ENCODE peak calls at places on chromosomes 3 and 15, in six cellular contexts. N is A549, K is K562, M is SK-N-SH, G is NB4, F is HCT116. D is an unnamed sample.

GRCh38 chr15:73386886-73387506 is 18.2 kb upstream of the HCN4 start:
- DNase-seq in N (no peak), G (no peak), F (no peak), K (no peak), M (no peak), D (peak; percentile 31)

GRCh38 chr3:142296507-142296906 is 71.1 kb upstream of the GK5 start:
- DNase-seq in F (no peak), N (no peak), K (no peak), M (no peak), G (no peak), D (no peak)

GRCh38 chr3:194711286-194711685 is 25.6 kb downstream of the FAM43A start:
- DNase-seq in F (no peak), N (no peak), M (no peak), G (no peak), K (no peak), D (no peak)

GRCh38 chr3:184685646-184686045 is 26.2 kb downstream of the MAGEF1 start:
- DNase-seq in N (no peak), G (no peak), F (no peak), M (peak; percentile 28), K (no peak), D (no peak)

GRCh38 chr3:58059349-58060321 is 51.4 kb downstream of the FLNB start:
- DNase-seq in F (no peak), M (no peak), G (peak; percentile 49), K (no peak), N (no peak), D (no peak)

GRCh38 chr15:90606641-90607040 is 76.9 kb downstream of the CRTC3 start:
- DNase-seq in M (no peak), N (no peak), F (no peak), G (no peak), K (no peak), D (no peak)

GRCh38 chr3:63849175-63849574 is 14.4 kb downstream of the THOC7 start:
- DNase-seq in N (no peak), F (no peak), K (no peak), G (no peak), M (no peak), D (no peak)

GRCh38 chr15:74055804-74056203 is 26.5 kb downstream of the GOLGA6A start:
- DNase-seq in G (peak; percentile 33), K (no peak), M (no peak), F (no peak), N (no peak), D (no peak)

GRCh38 chr3:150041877-150042276 is 71.2 kb upstream of the PFN2 start:
- DNase-seq in G (no peak), K (no peak), F (no peak), M (no peak), N (no peak), D (no peak)

GRCh38 chr3:48918388-48919214 is at the start of gene ARIH2:
- DNase-seq in N (peak; percentile 89), M (peak; percentile 97), F (peak; percentile 89), K (peak; percentile 87), G (peak; percentile 96), D (peak; percentile 88)

GRCh38 chr3:13004376-13004775 is 68.9 kb downstream of the IQSEC1 start:
- DNase-seq in F (no peak), K (no peak), M (no peak), N (no peak), G (peak; percentile 64), D (no peak)

GRCh38 chr3:186220365-186220764 is 111.5 kb upstream of the ETV5 start:
- DNase-seq in M (no peak), K (no peak), G (no peak), F (peak; percentile 24), N (no peak), D (no peak)

GRCh38 chr15:39281094-39281493 is 299.8 kb upstream of the THBS1 start:
- DNase-seq in M (no peak), F (no peak), K (no peak), N (no peak), G (no peak), D (no peak)

GRCh38 chr3:174675426-174675825 is 183.7 kb upstream of the NAALADL2 start:
- DNase-seq in N (no peak), K (no peak), M (no peak), G (no peak), F (no peak), D (no peak)

GRCh38 chr15:81312790-81313543 is 11.0 kb downstream of the STARD5 start:
- DNase-seq in N (peak; percentile 92), F (peak; percentile 84), K (no peak), G (peak; percentile 87), M (no peak), D (no peak)

GRCh38 chr3:98969295-98969694 is 67.8 kb upstream of the DCBLD2 start:
- DNase-seq in F (no peak), M (no peak), G (no peak), K (no peak), N (no peak), D (no peak)

GRCh38 chr15:93179072-93179471 is 90.1 kb upstream of the RGMA start:
- DNase-seq in M (peak; percentile 24), F (no peak), G (peak; percentile 79), K (peak; percentile 16), N (no peak), D (no peak)

GRCh38 chr15:85543741-85544155 is 163.3 kb downstream of the AKAP13 start:
- DNase-seq in F (no peak), N (no peak), K (no peak), M (no peak), G (peak; percentile 14), D (peak; percentile 52)

GRCh38 chr3:33980252-33980651 is 181.8 kb downstream of the PDCD6IP start:
- DNase-seq in M (peak; percentile 42), K (no peak), F (peak; percentile 8), N (peak; percentile 89), G (no peak), D (no peak)

GRCh38 chr15:63319065-63319464 is 41.7 kb downstream of the APH1B start:
- DNase-seq in N (no peak), M (no peak), K (no peak), G (no peak), F (no peak), D (no peak)

GRCh38 chr3:13346481-13347389 is 73.4 kb downstream of the NUP210 start:
- DNase-seq in M (peak; percentile 52), K (no peak), N (no peak), F (no peak), G (no peak), D (peak; percentile 58)

GRCh38 chr3:155753038-155753647 is 8.3 kb upstream of the PLCH1 start:
- DNase-seq in N (no peak), F (no peak), G (peak; percentile 61), M (peak; percentile 32), K (no peak), D (no peak)

GRCh38 chr3:59138966-59139365 is 89.1 kb upstream of the CFAP20DC start:
- DNase-seq in M (no peak), N (no peak), F (no peak), K (no peak), G (no peak), D (no peak)

GRCh38 chr15:42194502-42194901 is 13.6 kb downstream of the VPS39 start:
- DNase-seq in M (no peak), F (no peak), G (peak; percentile 93), N (no peak), K (no peak), D (no peak)

GRCh38 chr3:147397155-147397888 is 9.0 kb downstream of the ZIC4 start:
- DNase-seq in F (no peak), N (no peak), G (no peak), K (no peak), M (no peak), D (peak; percentile 85)

GRCh38 chr3:62252614-62253147 is 120.7 kb downstream of the FEZF2 start:
- DNase-seq in G (no peak), N (no peak), M (no peak), F (no peak), K (no peak), D (no peak)

GRCh38 chr15:95108673-95109072 is 877.3 kb downstream of the MCTP2 start:
- DNase-seq in F (no peak), M (no peak), G (no peak), N (no peak), K (no peak), D (no peak)

GRCh38 chr15:35626531-35626930 is 80.6 kb upstream of the DPH6 start:
- DNase-seq in M (peak; percentile 1), F (no peak), N (no peak), G (no peak), K (no peak), D (no peak)

GRCh38 chr3:9812870-9813483 is 2.9 kb downstream of the TTLL3 start:
- DNase-seq in K (no peak), F (no peak), G (no peak), N (no peak), M (no peak), D (no peak)

GRCh38 chr3:152176241-152176640 is 92.5 kb upstream of the MBNL1 start:
- DNase-seq in G (peak; percentile 16), N (no peak), K (no peak), F (no peak), M (no peak), D (no peak)

GRCh38 chr3:196076721-196077120 is 5.2 kb downstream of the TFRC start:
- DNase-seq in G (no peak), N (no peak), K (no peak), F (no peak), M (no peak), D (no peak)
- TF ChIP-seq MAX in G (no peak), N (no peak), K (no peak), F (no peak), M (no peak), D (no peak)

GRCh38 chr3:127197300-127198150 is 4.6 kb downstream of the PRR23E start:
- DNase-seq in G (no peak), F (no peak), M (no peak), N (no peak), K (no peak), D (no peak)
- TF ChIP-seq MAX in G (no peak), F (no peak), M (no peak), N (no peak), K (no peak), D (no peak)

DNA sequence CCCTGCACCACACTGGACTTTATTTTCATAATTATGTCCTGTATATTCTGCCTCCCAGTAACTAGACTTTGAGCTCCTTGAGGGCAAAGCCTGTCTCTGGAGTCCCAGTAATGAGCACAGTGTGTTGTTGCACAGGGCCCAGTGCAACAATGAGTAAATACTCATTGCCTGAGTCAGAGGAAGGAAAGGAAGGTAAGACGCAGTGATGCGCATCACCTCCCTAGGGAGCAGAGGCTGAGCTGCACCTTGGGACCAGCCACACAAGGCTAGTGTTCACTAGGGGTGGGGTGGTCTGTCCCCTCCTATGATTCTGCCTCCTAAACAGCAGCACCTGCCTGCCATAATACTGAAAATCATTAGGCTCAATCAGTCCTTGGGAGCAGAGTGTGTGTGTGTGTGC is 86.6 kb upstream of the ADAMTSL3 start:
- DNase-seq in G (no peak), N (no peak), K (no peak), F (no peak), M (no peak), D (no peak)
- TF ChIP-seq MAX in G (no peak), N (no peak), K (no peak), F (no peak), M (no peak), D (no peak)

DNA sequence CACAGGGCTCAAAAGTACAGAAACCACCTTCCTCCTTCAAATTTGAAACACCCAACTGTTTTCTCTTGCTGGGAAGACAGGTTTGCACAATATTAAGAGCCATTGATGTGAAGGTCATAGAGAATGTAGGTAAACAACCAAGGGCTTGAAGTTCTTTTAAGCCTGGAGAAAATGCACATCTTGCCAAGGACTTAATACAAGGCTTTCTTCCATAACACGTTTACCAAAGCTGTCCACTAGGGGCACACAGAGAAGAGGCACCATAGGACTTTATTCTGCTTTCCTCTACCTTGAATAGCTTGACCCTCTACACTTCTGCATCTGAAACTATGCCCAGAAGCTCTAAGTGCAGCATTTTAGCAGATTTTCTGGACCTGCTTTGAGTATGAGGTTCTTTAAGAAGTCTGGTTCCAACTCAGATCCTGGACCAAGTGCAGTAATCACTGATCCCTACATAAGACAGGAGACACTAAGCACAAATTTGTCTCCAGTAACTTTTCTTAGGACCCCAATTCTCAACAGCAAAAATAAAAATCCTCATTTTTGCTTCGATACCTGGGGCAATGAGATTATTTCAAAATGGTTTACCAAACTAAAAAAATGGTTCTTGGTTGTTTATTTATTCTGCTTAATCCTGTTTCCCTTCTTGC is 138.0 kb downstream of the FBN1 start:
- DNase-seq in M (peak; percentile 42), G (peak; percentile 60), N (peak; percentile 17), F (peak; percentile 47), K (peak; percentile 28), D (peak; percentile 18)
- TF ChIP-seq MAX in M (no peak), G (no peak), N (no peak), F (no peak), K (no peak), D (no peak)